ENCODE peak calls at places on chromosomes 1 and 21, in four cellular contexts. W, Q, V and R are unnamed samples.

GRCh38 chr1:58162952-58163550 is 383.5 kb downstream of the OMA1 start:
- DNase-seq in W (peak; percentile 59), Q (peak; percentile 42), V (no peak), R (peak; percentile 23)

GRCh38 chr1:160094806-160095205 is 3.6 kb downstream of the IGSF8 start:
- DNase-seq in W (no peak), Q (no peak), V (no peak), R (no peak)

GRCh38 chr1:3482590-3482899 is 28.1 kb downstream of the ARHGEF16 start:
- DNase-seq in W (no peak), Q (no peak), V (no peak), R (no peak)

GRCh38 chr1:41645062-41645461 is 160.6 kb upstream of the EDN2 start:
- DNase-seq in W (no peak), Q (peak; percentile 6), V (peak; percentile 53), R (no peak)

GRCh38 chr1:25361901-25362300 is 23.8 kb downstream of the TMEM50A start:
- DNase-seq in W (no peak), Q (no peak), V (no peak), R (no peak)

GRCh38 chr1:233025156-233025555 is 74.7 kb downstream of the NTPCR start:
- DNase-seq in W (peak; percentile 63), Q (peak; percentile 71), V (no peak), R (no peak)

GRCh38 chr1:1430114-1430982 is 5.1 kb upstream of the VWA1 start:
- DNase-seq in W (peak; percentile 81), Q (no peak), V (no peak), R (peak; percentile 69)

GRCh38 chr1:15739259-15739658 is 3.0 kb upstream of the TMEM82 start:
- DNase-seq in W (no peak), Q (no peak), V (no peak), R (no peak)

GRCh38 chr1:33763406-33763805 is 100.5 kb upstream of the HMGB4 start:
- DNase-seq in W (no peak), Q (no peak), V (no peak), R (no peak)

GRCh38 chr21:45959182-45959581 is 22.4 kb upstream of the COL6A1 start:
- DNase-seq in W (no peak), Q (no peak), V (no peak), R (no peak)

GRCh38 chr1:155858805-155859233 is 548 bp upstream of the SYT11 start:
- DNase-seq in W (no peak), Q (peak; percentile 16), V (no peak), R (peak; percentile 33)

GRCh38 chr1:244054924-244055263 is 3.8 kb downstream of the ZBTB18 start:
- DNase-seq in W (no peak), Q (no peak), V (no peak), R (no peak)

GRCh38 chr1:170661646-170662411 is 2.1 kb upstream of the PRRX1 start:
- DNase-seq in W (no peak), Q (no peak), V (no peak), R (no peak)

GRCh38 chr1:202154766-202155477 is 5.5 kb downstream of the PTPN7 start:
- DNase-seq in W (peak; percentile 49), Q (peak; percentile 59), V (no peak), R (no peak)

GRCh38 chr1:201999625-202000238 is 10.7 kb upstream of the ELF3 start:
- DNase-seq in W (peak; percentile 55), Q (peak; percentile 49), V (no peak), R (no peak)

GRCh38 chr1:4673494-4673893 is 19.1 kb downstream of the AJAP1 start:
- DNase-seq in W (no peak), Q (no peak), V (no peak), R (no peak)

GRCh38 chr1:52916241-52916975 is 5.1 kb downstream of the ECHDC2 start:
- DNase-seq in W (no peak), Q (no peak), V (peak; percentile 32), R (peak; percentile 25)

GRCh38 chr1:58753431-58753866 is 30.4 kb downstream of the JUN start:
- DNase-seq in W (no peak), Q (no peak), V (no peak), R (no peak)

GRCh38 chr1:209614906-209615305 is 31.4 kb downstream of the CAMK1G start:
- DNase-seq in W (no peak), Q (no peak), V (no peak), R (no peak)

GRCh38 chr1:58248067-58248466 is 298.5 kb downstream of the OMA1 start:
- DNase-seq in W (no peak), Q (no peak), V (no peak), R (no peak)

GRCh38 chr1:177975588-177976495 is 6.0 kb upstream of the SEC16B start:
- DNase-seq in W (no peak), Q (no peak), V (no peak), R (no peak)

GRCh38 chr21:17730782-17731181 is 88.4 kb downstream of the C21orf91 start:
- DNase-seq in W (no peak), Q (no peak), V (no peak), R (no peak)

GRCh38 chr21:39314155-39315027 is 959 bp upstream of the BRWD1 start:
- DNase-seq in W (peak; percentile 28), Q (peak; percentile 50), V (no peak), R (peak; percentile 31)

GRCh38 chr1:157077394-157077793 is 22.2 kb downstream of the ETV3L start:
- DNase-seq in W (no peak), Q (no peak), V (no peak), R (no peak)

GRCh38 chr1:97870574-97870973 is 50.3 kb downstream of the DPYD start:
- DNase-seq in W (no peak), Q (no peak), V (no peak), R (no peak)

GRCh38 chr1:33713058-33713877 is 150.6 kb upstream of the HMGB4 start:
- DNase-seq in W (no peak), Q (no peak), V (peak; percentile 40), R (no peak)

GRCh38 chr1:84855168-84855567 is 37.8 kb downstream of the LPAR3 start:
- DNase-seq in W (no peak), Q (no peak), V (no peak), R (no peak)

GRCh38 chr1:210650403-210650802 is 321.7 kb downstream of the HHAT start:
- DNase-seq in W (no peak), Q (no peak), V (no peak), R (no peak)

GRCh38 chr1:234605983-234606730 is 3.8 kb downstream of the IRF2BP2 start:
- DNase-seq in W (peak; percentile 53), Q (peak; percentile 52), V (no peak), R (no peak)

GRCh38 chr1:116138277-116138792 is 27.1 kb downstream of the MAB21L3 start:
- DNase-seq in W (no peak), Q (no peak), V (no peak), R (no peak)

GRCh38 chr1:218665216-218665615 is 320.1 kb downstream of the TGFB2 start:
- DNase-seq in W (no peak), Q (no peak), V (no peak), R (peak; percentile 50)

GRCh38 chr21:23687154-23687553 is 1920.1 kb downstream of the MRPL39 start:
- DNase-seq in W (no peak), Q (no peak), V (no peak), R (no peak)

GRCh38 chr21:26449161-26449560 is 123.9 kb downstream of the CYYR1 start:
- DNase-seq in W (no peak), Q (no peak), V (no peak), R (no peak)

GRCh38 chr1:204410764-204411450 is 710 bp downstream of the PPP1R15B start:
- DNase-seq in W (peak; percentile 54), Q (peak; percentile 62), V (peak; percentile 88), R (peak; percentile 26)

GRCh38 chr1:55773189-55773940 is 558.2 kb upstream of the USP24 start:
- DNase-seq in W (no peak), Q (no peak), V (no peak), R (no peak)

GRCh38 chr1:236287757-236288619 is 6.2 kb upstream of the ERO1B start:
- DNase-seq in W (no peak), Q (peak; percentile 22), V (no peak), R (no peak)

GRCh38 chr1:19251305-19252196 is at the start of the genes EMC1 and MRTO4:
- DNase-seq in W (peak; percentile 85), Q (peak; percentile 88), V (peak; percentile 93), R (peak; percentile 69)
- TF ChIP-seq POLR2A in W (no peak), Q (peak; percentile 67), V (no peak), R (no peak)

GRCh38 chr1:206735553-206736031 is 35.0 kb upstream of the IL19 start:
- DNase-seq in W (no peak), Q (no peak), V (peak; percentile 47), R (no peak)
- TF ChIP-seq EP300 in W (no peak), Q (no peak), V (no peak), R (no peak)

GRCh38 chr1:179058343-179059184 is 23.3 kb upstream of the TOR3A start:
- DNase-seq in W (no peak), Q (no peak), V (no peak), R (no peak)

GRCh38 chr1:179053486-179053885 is 27.8 kb downstream of the FAM20B start:
- DNase-seq in W (no peak), Q (no peak), V (no peak), R (no peak)

GRCh38 chr1:179055930-179056329 is 25.9 kb upstream of the TOR3A start:
- DNase-seq in W (no peak), Q (no peak), V (no peak), R (no peak)

GRCh38 chr1:179061360-179062282 is 20.2 kb upstream of the TOR3A start:
- DNase-seq in W (no peak), Q (no peak), V (no peak), R (no peak)

DNA sequence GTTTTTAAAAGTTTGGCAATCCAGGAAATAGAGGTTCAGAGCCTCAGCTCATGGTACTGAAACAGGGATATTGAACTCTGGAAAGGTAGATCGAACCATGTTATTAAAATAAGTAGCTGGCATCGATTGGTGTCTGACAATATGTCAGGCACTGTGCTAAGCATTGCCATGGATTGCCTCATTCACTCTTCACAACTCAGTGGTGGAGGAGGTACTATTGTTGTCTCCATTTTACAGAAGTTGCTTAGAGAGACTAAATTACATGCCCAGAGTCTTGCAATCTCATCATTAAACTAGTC is 22.7 kb upstream of the TOR3A start:
- DNase-seq in W (no peak), Q (no peak), V (no peak), R (no peak)
- TF ChIP-seq CTCF in W (no peak), Q (no peak), V (no peak), R (no peak)

DNA sequence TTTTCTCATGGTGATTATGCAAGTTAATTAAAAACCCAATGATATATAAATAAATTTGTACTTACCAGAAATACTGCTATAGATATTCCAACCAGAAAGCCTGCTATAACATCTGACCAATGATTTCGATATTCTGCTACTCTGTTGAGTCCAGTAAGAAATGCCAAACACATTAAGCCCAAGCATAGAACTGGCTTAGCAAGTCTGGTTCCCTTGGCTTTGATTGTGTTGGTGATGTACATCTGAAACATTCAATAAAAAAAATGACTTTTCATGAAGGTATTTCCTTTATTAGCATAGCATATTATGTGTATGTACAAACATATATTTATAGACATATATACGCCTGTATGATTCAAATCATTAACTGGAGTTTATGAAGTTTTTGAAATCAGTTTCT is 82.8 kb downstream of the PLPPR5 start:
- DNase-seq in W (no peak), Q (no peak), V (no peak), R (no peak)
- TF ChIP-seq POLR2A in W (no peak), Q (no peak), V (no peak), R (no peak)

GRCh38 chr1:39110325-39110851 is 84.2 kb downstream of the NDUFS5 start:
- DNase-seq in W (no peak), Q (no peak), V (no peak), R (no peak)
- TF ChIP-seq EP300 in W (no peak), Q (no peak), V (no peak), R (peak; percentile 82)